ENCODE peak calls at places on chromosomes 12 and 14, in eight cellular contexts. One of them, this sample, is unnamed.

GRCh38 chr14:104732355-104732804 is 8.4 kb downstream of the ADSS1 start:
- DNase-seq in hypothalamus: no peak
- DNase-seq in T-helper 2 cell: no peak
- DNase-seq in activated CD4-positive, alpha-beta T cell treated with anti-CD3 and anti-CD28 coated beads, Interleukin-2, amount 50 U/mL, for 1 hour: no peak
- DNase-seq in activated naive CD8-positive, alpha-beta T cell treated with anti-CD3 and anti-CD28 coated beads, Interleukin-2, amount 50 U/mL, for 24 hours: no peak
- DNase-seq in stimulated activated CD4-positive, alpha-beta T cell treated with anti-CD3 and anti-CD28 coated beads, Interleukin-1b, Interleukin-23, amount 100 ng/mL, for 24 hours: no peak
- DNase-seq in Caco-2: no peak
- DNase-seq in A172: peak; percentile 57
- DNase-seq in this sample: no peak

GRCh38 chr14:24051162-24051788 is 534 bp upstream of the CARMIL3 start:
- DNase-seq in hypothalamus: no peak
- DNase-seq in T-helper 2 cell: no peak
- DNase-seq in activated CD4-positive, alpha-beta T cell treated with anti-CD3 and anti-CD28 coated beads, Interleukin-2, amount 50 U/mL, for 1 hour: no peak
- DNase-seq in activated naive CD8-positive, alpha-beta T cell treated with anti-CD3 and anti-CD28 coated beads, Interleukin-2, amount 50 U/mL, for 24 hours: no peak
- DNase-seq in stimulated activated CD4-positive, alpha-beta T cell treated with anti-CD3 and anti-CD28 coated beads, Interleukin-1b, Interleukin-23, amount 100 ng/mL, for 24 hours: no peak
- DNase-seq in Caco-2: no peak
- DNase-seq in A172: no peak
- DNase-seq in this sample: no peak

GRCh38 chr12:52627395-52628110 is 9.2 kb upstream of the KRT73 start:
- DNase-seq in hypothalamus: no peak
- DNase-seq in T-helper 2 cell: no peak
- DNase-seq in activated CD4-positive, alpha-beta T cell treated with anti-CD3 and anti-CD28 coated beads, Interleukin-2, amount 50 U/mL, for 1 hour: no peak
- DNase-seq in activated naive CD8-positive, alpha-beta T cell treated with anti-CD3 and anti-CD28 coated beads, Interleukin-2, amount 50 U/mL, for 24 hours: no peak
- DNase-seq in stimulated activated CD4-positive, alpha-beta T cell treated with anti-CD3 and anti-CD28 coated beads, Interleukin-1b, Interleukin-23, amount 100 ng/mL, for 24 hours: no peak
- DNase-seq in Caco-2: no peak
- DNase-seq in A172: no peak
- DNase-seq in this sample: no peak

GRCh38 chr12:31765931-31766330 is 37.1 kb upstream of the AMN1 start:
- DNase-seq in hypothalamus: no peak
- DNase-seq in T-helper 2 cell: no peak
- DNase-seq in activated CD4-positive, alpha-beta T cell treated with anti-CD3 and anti-CD28 coated beads, Interleukin-2, amount 50 U/mL, for 1 hour: no peak
- DNase-seq in activated naive CD8-positive, alpha-beta T cell treated with anti-CD3 and anti-CD28 coated beads, Interleukin-2, amount 50 U/mL, for 24 hours: no peak
- DNase-seq in stimulated activated CD4-positive, alpha-beta T cell treated with anti-CD3 and anti-CD28 coated beads, Interleukin-1b, Interleukin-23, amount 100 ng/mL, for 24 hours: no peak
- DNase-seq in Caco-2: no peak
- DNase-seq in A172: no peak
- DNase-seq in this sample: no peak

GRCh38 chr14:53044486-53044885 is 93.6 kb upstream of the FERMT2 start:
- DNase-seq in hypothalamus: no peak
- DNase-seq in T-helper 2 cell: no peak
- DNase-seq in activated CD4-positive, alpha-beta T cell treated with anti-CD3 and anti-CD28 coated beads, Interleukin-2, amount 50 U/mL, for 1 hour: no peak
- DNase-seq in activated naive CD8-positive, alpha-beta T cell treated with anti-CD3 and anti-CD28 coated beads, Interleukin-2, amount 50 U/mL, for 24 hours: no peak
- DNase-seq in stimulated activated CD4-positive, alpha-beta T cell treated with anti-CD3 and anti-CD28 coated beads, Interleukin-1b, Interleukin-23, amount 100 ng/mL, for 24 hours: no peak
- DNase-seq in Caco-2: no peak
- DNase-seq in A172: peak; percentile 24
- DNase-seq in this sample: no peak

GRCh38 chr12:4286771-4287317 is 13.3 kb downstream of the CCND2 start:
- DNase-seq in hypothalamus: no peak
- DNase-seq in T-helper 2 cell: no peak
- DNase-seq in activated CD4-positive, alpha-beta T cell treated with anti-CD3 and anti-CD28 coated beads, Interleukin-2, amount 50 U/mL, for 1 hour: no peak
- DNase-seq in activated naive CD8-positive, alpha-beta T cell treated with anti-CD3 and anti-CD28 coated beads, Interleukin-2, amount 50 U/mL, for 24 hours: no peak
- DNase-seq in stimulated activated CD4-positive, alpha-beta T cell treated with anti-CD3 and anti-CD28 coated beads, Interleukin-1b, Interleukin-23, amount 100 ng/mL, for 24 hours: no peak
- DNase-seq in Caco-2: no peak
- DNase-seq in A172: no peak
- DNase-seq in this sample: no peak

GRCh38 chr12:57240069-57240921 is 10.7 kb downstream of the STAC3 start:
- DNase-seq in hypothalamus: no peak
- DNase-seq in T-helper 2 cell: peak; percentile 72
- DNase-seq in activated CD4-positive, alpha-beta T cell treated with anti-CD3 and anti-CD28 coated beads, Interleukin-2, amount 50 U/mL, for 1 hour: peak; percentile 76
- DNase-seq in activated naive CD8-positive, alpha-beta T cell treated with anti-CD3 and anti-CD28 coated beads, Interleukin-2, amount 50 U/mL, for 24 hours: peak; percentile 70
- DNase-seq in stimulated activated CD4-positive, alpha-beta T cell treated with anti-CD3 and anti-CD28 coated beads, Interleukin-1b, Interleukin-23, amount 100 ng/mL, for 24 hours: no peak
- DNase-seq in Caco-2: peak; percentile 63
- DNase-seq in A172: no peak
- DNase-seq in this sample: peak; percentile 79

GRCh38 chr12:40141996-40142395 is 36.1 kb upstream of the SLC2A13 start:
- DNase-seq in hypothalamus: no peak
- DNase-seq in T-helper 2 cell: no peak
- DNase-seq in activated CD4-positive, alpha-beta T cell treated with anti-CD3 and anti-CD28 coated beads, Interleukin-2, amount 50 U/mL, for 1 hour: no peak
- DNase-seq in activated naive CD8-positive, alpha-beta T cell treated with anti-CD3 and anti-CD28 coated beads, Interleukin-2, amount 50 U/mL, for 24 hours: no peak
- DNase-seq in stimulated activated CD4-positive, alpha-beta T cell treated with anti-CD3 and anti-CD28 coated beads, Interleukin-1b, Interleukin-23, amount 100 ng/mL, for 24 hours: no peak
- DNase-seq in Caco-2: no peak
- DNase-seq in A172: no peak
- DNase-seq in this sample: no peak

GRCh38 chr12:19957578-19957977 is 410.8 kb upstream of the PDE3A start:
- DNase-seq in hypothalamus: no peak
- DNase-seq in T-helper 2 cell: no peak
- DNase-seq in activated CD4-positive, alpha-beta T cell treated with anti-CD3 and anti-CD28 coated beads, Interleukin-2, amount 50 U/mL, for 1 hour: no peak
- DNase-seq in activated naive CD8-positive, alpha-beta T cell treated with anti-CD3 and anti-CD28 coated beads, Interleukin-2, amount 50 U/mL, for 24 hours: no peak
- DNase-seq in stimulated activated CD4-positive, alpha-beta T cell treated with anti-CD3 and anti-CD28 coated beads, Interleukin-1b, Interleukin-23, amount 100 ng/mL, for 24 hours: no peak
- DNase-seq in Caco-2: no peak
- DNase-seq in A172: no peak
- DNase-seq in this sample: no peak

GRCh38 chr12:532908-533565 is 73.3 kb downstream of the B4GALNT3 start:
- DNase-seq in hypothalamus: no peak
- DNase-seq in T-helper 2 cell: no peak
- DNase-seq in activated CD4-positive, alpha-beta T cell treated with anti-CD3 and anti-CD28 coated beads, Interleukin-2, amount 50 U/mL, for 1 hour: no peak
- DNase-seq in activated naive CD8-positive, alpha-beta T cell treated with anti-CD3 and anti-CD28 coated beads, Interleukin-2, amount 50 U/mL, for 24 hours: no peak
- DNase-seq in stimulated activated CD4-positive, alpha-beta T cell treated with anti-CD3 and anti-CD28 coated beads, Interleukin-1b, Interleukin-23, amount 100 ng/mL, for 24 hours: no peak
- DNase-seq in Caco-2: peak; percentile 44
- DNase-seq in A172: peak; percentile 53
- DNase-seq in this sample: no peak

GRCh38 chr14:50714452-50715073 is 46.5 kb upstream of the SAV1 start:
- DNase-seq in hypothalamus: no peak
- DNase-seq in T-helper 2 cell: no peak
- DNase-seq in activated CD4-positive, alpha-beta T cell treated with anti-CD3 and anti-CD28 coated beads, Interleukin-2, amount 50 U/mL, for 1 hour: no peak
- DNase-seq in activated naive CD8-positive, alpha-beta T cell treated with anti-CD3 and anti-CD28 coated beads, Interleukin-2, amount 50 U/mL, for 24 hours: no peak
- DNase-seq in stimulated activated CD4-positive, alpha-beta T cell treated with anti-CD3 and anti-CD28 coated beads, Interleukin-1b, Interleukin-23, amount 100 ng/mL, for 24 hours: no peak
- DNase-seq in Caco-2: peak; percentile 34
- DNase-seq in A172: peak; percentile 15
- DNase-seq in this sample: peak; percentile 12

GRCh38 chr14:29724991-29725390 is 202.7 kb downstream of the PRKD1 start:
- DNase-seq in hypothalamus: no peak
- DNase-seq in T-helper 2 cell: no peak
- DNase-seq in activated CD4-positive, alpha-beta T cell treated with anti-CD3 and anti-CD28 coated beads, Interleukin-2, amount 50 U/mL, for 1 hour: no peak
- DNase-seq in activated naive CD8-positive, alpha-beta T cell treated with anti-CD3 and anti-CD28 coated beads, Interleukin-2, amount 50 U/mL, for 24 hours: no peak
- DNase-seq in stimulated activated CD4-positive, alpha-beta T cell treated with anti-CD3 and anti-CD28 coated beads, Interleukin-1b, Interleukin-23, amount 100 ng/mL, for 24 hours: no peak
- DNase-seq in Caco-2: peak; percentile 5
- DNase-seq in A172: peak; percentile 35
- DNase-seq in this sample: no peak

GRCh38 chr12:110270125-110270962 is 10.7 kb upstream of the ATP2A2 start:
- DNase-seq in hypothalamus: no peak
- DNase-seq in T-helper 2 cell: no peak
- DNase-seq in activated CD4-positive, alpha-beta T cell treated with anti-CD3 and anti-CD28 coated beads, Interleukin-2, amount 50 U/mL, for 1 hour: no peak
- DNase-seq in activated naive CD8-positive, alpha-beta T cell treated with anti-CD3 and anti-CD28 coated beads, Interleukin-2, amount 50 U/mL, for 24 hours: no peak
- DNase-seq in stimulated activated CD4-positive, alpha-beta T cell treated with anti-CD3 and anti-CD28 coated beads, Interleukin-1b, Interleukin-23, amount 100 ng/mL, for 24 hours: no peak
- DNase-seq in Caco-2: no peak
- DNase-seq in A172: peak; percentile 32
- DNase-seq in this sample: no peak

GRCh38 chr12:131468206-131468605 is 242.7 kb upstream of the SFSWAP start:
- DNase-seq in hypothalamus: no peak
- DNase-seq in T-helper 2 cell: no peak
- DNase-seq in activated CD4-positive, alpha-beta T cell treated with anti-CD3 and anti-CD28 coated beads, Interleukin-2, amount 50 U/mL, for 1 hour: no peak
- DNase-seq in activated naive CD8-positive, alpha-beta T cell treated with anti-CD3 and anti-CD28 coated beads, Interleukin-2, amount 50 U/mL, for 24 hours: no peak
- DNase-seq in stimulated activated CD4-positive, alpha-beta T cell treated with anti-CD3 and anti-CD28 coated beads, Interleukin-1b, Interleukin-23, amount 100 ng/mL, for 24 hours: no peak
- DNase-seq in Caco-2: no peak
- DNase-seq in A172: no peak
- DNase-seq in this sample: no peak

GRCh38 chr12:54998958-54999510 is 14.5 kb upstream of the TESPA1 start:
- DNase-seq in hypothalamus: no peak
- DNase-seq in T-helper 2 cell: no peak
- DNase-seq in activated CD4-positive, alpha-beta T cell treated with anti-CD3 and anti-CD28 coated beads, Interleukin-2, amount 50 U/mL, for 1 hour: no peak
- DNase-seq in activated naive CD8-positive, alpha-beta T cell treated with anti-CD3 and anti-CD28 coated beads, Interleukin-2, amount 50 U/mL, for 24 hours: no peak
- DNase-seq in stimulated activated CD4-positive, alpha-beta T cell treated with anti-CD3 and anti-CD28 coated beads, Interleukin-1b, Interleukin-23, amount 100 ng/mL, for 24 hours: no peak
- DNase-seq in Caco-2: no peak
- DNase-seq in A172: no peak
- DNase-seq in this sample: no peak

GRCh38 chr12:111993290-111994150 is 19.4 kb downstream of the TMEM116 start:
- DNase-seq in hypothalamus: no peak
- DNase-seq in T-helper 2 cell: peak; percentile 35
- DNase-seq in activated CD4-positive, alpha-beta T cell treated with anti-CD3 and anti-CD28 coated beads, Interleukin-2, amount 50 U/mL, for 1 hour: no peak
- DNase-seq in activated naive CD8-positive, alpha-beta T cell treated with anti-CD3 and anti-CD28 coated beads, Interleukin-2, amount 50 U/mL, for 24 hours: no peak
- DNase-seq in stimulated activated CD4-positive, alpha-beta T cell treated with anti-CD3 and anti-CD28 coated beads, Interleukin-1b, Interleukin-23, amount 100 ng/mL, for 24 hours: no peak
- DNase-seq in Caco-2: no peak
- DNase-seq in A172: no peak
- DNase-seq in this sample: peak; percentile 63

GRCh38 chr12:63897931-63898330 is 53.4 kb downstream of the SRGAP1 start:
- DNase-seq in hypothalamus: no peak
- DNase-seq in T-helper 2 cell: no peak
- DNase-seq in activated CD4-positive, alpha-beta T cell treated with anti-CD3 and anti-CD28 coated beads, Interleukin-2, amount 50 U/mL, for 1 hour: no peak
- DNase-seq in activated naive CD8-positive, alpha-beta T cell treated with anti-CD3 and anti-CD28 coated beads, Interleukin-2, amount 50 U/mL, for 24 hours: no peak
- DNase-seq in stimulated activated CD4-positive, alpha-beta T cell treated with anti-CD3 and anti-CD28 coated beads, Interleukin-1b, Interleukin-23, amount 100 ng/mL, for 24 hours: no peak
- DNase-seq in Caco-2: no peak
- DNase-seq in A172: no peak
- DNase-seq in this sample: no peak

GRCh38 chr14:95006479-95006878 is 150.8 kb downstream of the DICER1 start:
- DNase-seq in hypothalamus: no peak
- DNase-seq in T-helper 2 cell: no peak
- DNase-seq in activated CD4-positive, alpha-beta T cell treated with anti-CD3 and anti-CD28 coated beads, Interleukin-2, amount 50 U/mL, for 1 hour: no peak
- DNase-seq in activated naive CD8-positive, alpha-beta T cell treated with anti-CD3 and anti-CD28 coated beads, Interleukin-2, amount 50 U/mL, for 24 hours: no peak
- DNase-seq in stimulated activated CD4-positive, alpha-beta T cell treated with anti-CD3 and anti-CD28 coated beads, Interleukin-1b, Interleukin-23, amount 100 ng/mL, for 24 hours: no peak
- DNase-seq in Caco-2: no peak
- DNase-seq in A172: no peak
- DNase-seq in this sample: no peak

GRCh38 chr14:39417014-39417413 is 15.2 kb downstream of the FBXO33 start:
- DNase-seq in hypothalamus: no peak
- DNase-seq in T-helper 2 cell: no peak
- DNase-seq in activated CD4-positive, alpha-beta T cell treated with anti-CD3 and anti-CD28 coated beads, Interleukin-2, amount 50 U/mL, for 1 hour: no peak
- DNase-seq in activated naive CD8-positive, alpha-beta T cell treated with anti-CD3 and anti-CD28 coated beads, Interleukin-2, amount 50 U/mL, for 24 hours: no peak
- DNase-seq in stimulated activated CD4-positive, alpha-beta T cell treated with anti-CD3 and anti-CD28 coated beads, Interleukin-1b, Interleukin-23, amount 100 ng/mL, for 24 hours: no peak
- DNase-seq in Caco-2: peak; percentile 46
- DNase-seq in A172: no peak
- DNase-seq in this sample: no peak

GRCh38 chr12:53344824-53345485 is 8.8 kb upstream of the SP7 start:
- DNase-seq in hypothalamus: peak; percentile 52
- DNase-seq in T-helper 2 cell: peak; percentile 44
- DNase-seq in activated CD4-positive, alpha-beta T cell treated with anti-CD3 and anti-CD28 coated beads, Interleukin-2, amount 50 U/mL, for 1 hour: peak; percentile 63
- DNase-seq in activated naive CD8-positive, alpha-beta T cell treated with anti-CD3 and anti-CD28 coated beads, Interleukin-2, amount 50 U/mL, for 24 hours: peak; percentile 80
- DNase-seq in stimulated activated CD4-positive, alpha-beta T cell treated with anti-CD3 and anti-CD28 coated beads, Interleukin-1b, Interleukin-23, amount 100 ng/mL, for 24 hours: peak; percentile 54
- DNase-seq in Caco-2: peak; percentile 84
- DNase-seq in A172: peak; percentile 55
- DNase-seq in this sample: peak; percentile 65

GRCh38 chr14:103310576-103311095 is 23.4 kb upstream of the EIF5 start:
- DNase-seq in hypothalamus: no peak
- DNase-seq in T-helper 2 cell: no peak
- DNase-seq in activated CD4-positive, alpha-beta T cell treated with anti-CD3 and anti-CD28 coated beads, Interleukin-2, amount 50 U/mL, for 1 hour: no peak
- DNase-seq in activated naive CD8-positive, alpha-beta T cell treated with anti-CD3 and anti-CD28 coated beads, Interleukin-2, amount 50 U/mL, for 24 hours: no peak
- DNase-seq in stimulated activated CD4-positive, alpha-beta T cell treated with anti-CD3 and anti-CD28 coated beads, Interleukin-1b, Interleukin-23, amount 100 ng/mL, for 24 hours: no peak
- DNase-seq in Caco-2: no peak
- DNase-seq in A172: no peak
- DNase-seq in this sample: no peak

GRCh38 chr12:89353823-89354629 is 1.7 kb upstream of the DUSP6 start:
- DNase-seq in hypothalamus: peak; percentile 65
- DNase-seq in T-helper 2 cell: peak; percentile 67
- DNase-seq in activated CD4-positive, alpha-beta T cell treated with anti-CD3 and anti-CD28 coated beads, Interleukin-2, amount 50 U/mL, for 1 hour: peak; percentile 55
- DNase-seq in activated naive CD8-positive, alpha-beta T cell treated with anti-CD3 and anti-CD28 coated beads, Interleukin-2, amount 50 U/mL, for 24 hours: peak; percentile 79
- DNase-seq in stimulated activated CD4-positive, alpha-beta T cell treated with anti-CD3 and anti-CD28 coated beads, Interleukin-1b, Interleukin-23, amount 100 ng/mL, for 24 hours: peak; percentile 51
- DNase-seq in Caco-2: peak; percentile 80
- DNase-seq in A172: peak; percentile 58
- DNase-seq in this sample: peak; percentile 71

GRCh38 chr14:101937926-101938767 is 26.2 kb upstream of the DYNC1H1 start:
- DNase-seq in hypothalamus: no peak
- DNase-seq in T-helper 2 cell: no peak
- DNase-seq in activated CD4-positive, alpha-beta T cell treated with anti-CD3 and anti-CD28 coated beads, Interleukin-2, amount 50 U/mL, for 1 hour: no peak
- DNase-seq in activated naive CD8-positive, alpha-beta T cell treated with anti-CD3 and anti-CD28 coated beads, Interleukin-2, amount 50 U/mL, for 24 hours: no peak
- DNase-seq in stimulated activated CD4-positive, alpha-beta T cell treated with anti-CD3 and anti-CD28 coated beads, Interleukin-1b, Interleukin-23, amount 100 ng/mL, for 24 hours: no peak
- DNase-seq in Caco-2: no peak
- DNase-seq in A172: no peak
- DNase-seq in this sample: no peak

GRCh38 chr12:4148418-4149056 is 125.0 kb upstream of the CCND2 start:
- DNase-seq in hypothalamus: no peak
- DNase-seq in T-helper 2 cell: peak; percentile 10
- DNase-seq in activated CD4-positive, alpha-beta T cell treated with anti-CD3 and anti-CD28 coated beads, Interleukin-2, amount 50 U/mL, for 1 hour: peak; percentile 52
- DNase-seq in activated naive CD8-positive, alpha-beta T cell treated with anti-CD3 and anti-CD28 coated beads, Interleukin-2, amount 50 U/mL, for 24 hours: peak; percentile 71
- DNase-seq in stimulated activated CD4-positive, alpha-beta T cell treated with anti-CD3 and anti-CD28 coated beads, Interleukin-1b, Interleukin-23, amount 100 ng/mL, for 24 hours: no peak
- DNase-seq in Caco-2: no peak
- DNase-seq in A172: no peak
- DNase-seq in this sample: peak; percentile 56

GRCh38 chr14:100271247-100271939 is 32.4 kb downstream of the YY1 start:
- DNase-seq in hypothalamus: no peak
- DNase-seq in T-helper 2 cell: no peak
- DNase-seq in activated CD4-positive, alpha-beta T cell treated with anti-CD3 and anti-CD28 coated beads, Interleukin-2, amount 50 U/mL, for 1 hour: peak; percentile 33
- DNase-seq in activated naive CD8-positive, alpha-beta T cell treated with anti-CD3 and anti-CD28 coated beads, Interleukin-2, amount 50 U/mL, for 24 hours: no peak
- DNase-seq in stimulated activated CD4-positive, alpha-beta T cell treated with anti-CD3 and anti-CD28 coated beads, Interleukin-1b, Interleukin-23, amount 100 ng/mL, for 24 hours: no peak
- DNase-seq in Caco-2: peak; percentile 75
- DNase-seq in A172: no peak
- DNase-seq in this sample: no peak

GRCh38 chr14:95227279-95227860 is 70.0 kb upstream of the DICER1 start:
- DNase-seq in hypothalamus: no peak
- DNase-seq in T-helper 2 cell: no peak
- DNase-seq in activated CD4-positive, alpha-beta T cell treated with anti-CD3 and anti-CD28 coated beads, Interleukin-2, amount 50 U/mL, for 1 hour: no peak
- DNase-seq in activated naive CD8-positive, alpha-beta T cell treated with anti-CD3 and anti-CD28 coated beads, Interleukin-2, amount 50 U/mL, for 24 hours: no peak
- DNase-seq in stimulated activated CD4-positive, alpha-beta T cell treated with anti-CD3 and anti-CD28 coated beads, Interleukin-1b, Interleukin-23, amount 100 ng/mL, for 24 hours: no peak
- DNase-seq in Caco-2: no peak
- DNase-seq in A172: no peak
- DNase-seq in this sample: no peak

GRCh38 chr12:121464331-121464730 is 64.4 kb downstream of the RNF34 start:
- DNase-seq in hypothalamus: no peak
- DNase-seq in T-helper 2 cell: no peak
- DNase-seq in activated CD4-positive, alpha-beta T cell treated with anti-CD3 and anti-CD28 coated beads, Interleukin-2, amount 50 U/mL, for 1 hour: no peak
- DNase-seq in activated naive CD8-positive, alpha-beta T cell treated with anti-CD3 and anti-CD28 coated beads, Interleukin-2, amount 50 U/mL, for 24 hours: no peak
- DNase-seq in stimulated activated CD4-positive, alpha-beta T cell treated with anti-CD3 and anti-CD28 coated beads, Interleukin-1b, Interleukin-23, amount 100 ng/mL, for 24 hours: no peak
- DNase-seq in Caco-2: no peak
- DNase-seq in A172: no peak
- DNase-seq in this sample: no peak

GRCh38 chr14:75821828-75822521 is 159.8 kb downstream of the TGFB3 start:
- DNase-seq in hypothalamus: no peak
- DNase-seq in T-helper 2 cell: no peak
- DNase-seq in activated CD4-positive, alpha-beta T cell treated with anti-CD3 and anti-CD28 coated beads, Interleukin-2, amount 50 U/mL, for 1 hour: no peak
- DNase-seq in activated naive CD8-positive, alpha-beta T cell treated with anti-CD3 and anti-CD28 coated beads, Interleukin-2, amount 50 U/mL, for 24 hours: no peak
- DNase-seq in stimulated activated CD4-positive, alpha-beta T cell treated with anti-CD3 and anti-CD28 coated beads, Interleukin-1b, Interleukin-23, amount 100 ng/mL, for 24 hours: no peak
- DNase-seq in Caco-2: peak; percentile 45
- DNase-seq in A172: peak; percentile 31
- DNase-seq in this sample: no peak

GRCh38 chr12:76037130-76038105 is 5.8 kb upstream of the PHLDA1 start:
- DNase-seq in hypothalamus: no peak
- DNase-seq in T-helper 2 cell: peak; percentile 51
- DNase-seq in activated CD4-positive, alpha-beta T cell treated with anti-CD3 and anti-CD28 coated beads, Interleukin-2, amount 50 U/mL, for 1 hour: no peak
- DNase-seq in activated naive CD8-positive, alpha-beta T cell treated with anti-CD3 and anti-CD28 coated beads, Interleukin-2, amount 50 U/mL, for 24 hours: no peak
- DNase-seq in stimulated activated CD4-positive, alpha-beta T cell treated with anti-CD3 and anti-CD28 coated beads, Interleukin-1b, Interleukin-23, amount 100 ng/mL, for 24 hours: no peak
- DNase-seq in Caco-2: peak; percentile 66
- DNase-seq in A172: peak; percentile 75
- DNase-seq in this sample: peak; percentile 64

GRCh38 chr12:109566424-109566823 is 6.9 kb downstream of the MMAB start:
- DNase-seq in hypothalamus: no peak
- DNase-seq in T-helper 2 cell: no peak
- DNase-seq in activated CD4-positive, alpha-beta T cell treated with anti-CD3 and anti-CD28 coated beads, Interleukin-2, amount 50 U/mL, for 1 hour: no peak
- DNase-seq in activated naive CD8-positive, alpha-beta T cell treated with anti-CD3 and anti-CD28 coated beads, Interleukin-2, amount 50 U/mL, for 24 hours: no peak
- DNase-seq in stimulated activated CD4-positive, alpha-beta T cell treated with anti-CD3 and anti-CD28 coated beads, Interleukin-1b, Interleukin-23, amount 100 ng/mL, for 24 hours: no peak
- DNase-seq in Caco-2: no peak
- DNase-seq in A172: no peak
- DNase-seq in this sample: no peak

GRCh38 chr12:2003676-2004112 is 563 bp downstream of the DCP1B start:
- DNase-seq in hypothalamus: no peak
- DNase-seq in T-helper 2 cell: no peak
- DNase-seq in activated CD4-positive, alpha-beta T cell treated with anti-CD3 and anti-CD28 coated beads, Interleukin-2, amount 50 U/mL, for 1 hour: no peak
- DNase-seq in activated naive CD8-positive, alpha-beta T cell treated with anti-CD3 and anti-CD28 coated beads, Interleukin-2, amount 50 U/mL, for 24 hours: no peak
- DNase-seq in stimulated activated CD4-positive, alpha-beta T cell treated with anti-CD3 and anti-CD28 coated beads, Interleukin-1b, Interleukin-23, amount 100 ng/mL, for 24 hours: no peak
- DNase-seq in Caco-2: no peak
- DNase-seq in A172: peak; percentile 18
- DNase-seq in this sample: no peak

GRCh38 chr14:103890836-103891666 is 37.2 kb upstream of the TDRD9 start:
- DNase-seq in hypothalamus: no peak
- DNase-seq in T-helper 2 cell: no peak
- DNase-seq in activated CD4-positive, alpha-beta T cell treated with anti-CD3 and anti-CD28 coated beads, Interleukin-2, amount 50 U/mL, for 1 hour: no peak
- DNase-seq in activated naive CD8-positive, alpha-beta T cell treated with anti-CD3 and anti-CD28 coated beads, Interleukin-2, amount 50 U/mL, for 24 hours: no peak
- DNase-seq in stimulated activated CD4-positive, alpha-beta T cell treated with anti-CD3 and anti-CD28 coated beads, Interleukin-1b, Interleukin-23, amount 100 ng/mL, for 24 hours: no peak
- DNase-seq in Caco-2: no peak
- DNase-seq in A172: no peak
- DNase-seq in this sample: no peak

GRCh38 chr12:113961921-113962710 is 4.0 kb downstream of the RBM19 start:
- DNase-seq in hypothalamus: no peak
- DNase-seq in T-helper 2 cell: no peak
- DNase-seq in activated CD4-positive, alpha-beta T cell treated with anti-CD3 and anti-CD28 coated beads, Interleukin-2, amount 50 U/mL, for 1 hour: no peak
- DNase-seq in activated naive CD8-positive, alpha-beta T cell treated with anti-CD3 and anti-CD28 coated beads, Interleukin-2, amount 50 U/mL, for 24 hours: peak; percentile 26
- DNase-seq in stimulated activated CD4-positive, alpha-beta T cell treated with anti-CD3 and anti-CD28 coated beads, Interleukin-1b, Interleukin-23, amount 100 ng/mL, for 24 hours: peak; percentile 35
- DNase-seq in Caco-2: no peak
- DNase-seq in A172: peak; percentile 30
- DNase-seq in this sample: no peak

GRCh38 chr14:69181491-69181890 is 9.8 kb upstream of the EXD2 start:
- DNase-seq in hypothalamus: no peak
- DNase-seq in T-helper 2 cell: no peak
- DNase-seq in activated CD4-positive, alpha-beta T cell treated with anti-CD3 and anti-CD28 coated beads, Interleukin-2, amount 50 U/mL, for 1 hour: no peak
- DNase-seq in activated naive CD8-positive, alpha-beta T cell treated with anti-CD3 and anti-CD28 coated beads, Interleukin-2, amount 50 U/mL, for 24 hours: no peak
- DNase-seq in stimulated activated CD4-positive, alpha-beta T cell treated with anti-CD3 and anti-CD28 coated beads, Interleukin-1b, Interleukin-23, amount 100 ng/mL, for 24 hours: no peak
- DNase-seq in Caco-2: no peak
- DNase-seq in A172: no peak
- DNase-seq in this sample: no peak

This sample was measured in CD4-positive, alpha-beta memory T cell.